ENCODE peak calls at places on chromosomes 7 and 10, in six cellular contexts. G is activated CD8-positive, alpha-beta memory T cell treated with anti-CD3 and anti-CD28 coated beads, Interleukin-2, amount 50 U/mL, for 48 hours; Z is NCI-H2029 treated with DMSO at 0.1 percent for 48 hours; H is LoVo; B is fibroblast of mammary gland; A is naive B cell. F is an unnamed sample.

GRCh38 chr7:41333506-41333905 is 369.4 kb downstream of the INHBA start:
- DNase-seq in H (no peak), B (peak), Z (no peak), A (no peak), G (no peak), F (peak)

GRCh38 chr10:122458693-122459092 is 2.7 kb upstream of the HTRA1 start:
- DNase-seq in H (no peak), B (no peak), Z (no peak), A (no peak), G (no peak), F (no peak)

GRCh38 chr7:123120286-123120685 is 79.5 kb downstream of the SLC13A1 start:
- DNase-seq in B (peak), H (no peak), A (no peak), G (no peak), Z (no peak), F (peak)

GRCh38 chr10:42955493-42955889 is 121.4 kb upstream of the RET start:
- DNase-seq in Z (no peak), H (no peak), A (no peak), B (no peak), G (peak), F (no peak)

GRCh38 chr10:46026106-46026505 is 4.3 kb downstream of the NCOA4 start:
- DNase-seq in G (no peak), A (no peak), H (no peak), B (no peak), Z (no peak), F (no peak)

GRCh38 chr7:75967573-75967997 is 26.8 kb downstream of the TMEM120A start:
- DNase-seq in A (no peak), H (no peak), B (peak), Z (peak), G (no peak), F (peak)

GRCh38 chr10:128571745-128572144 is 445.5 kb upstream of the MKI67 start:
- DNase-seq in H (no peak), B (no peak), A (no peak), Z (no peak), G (no peak), F (no peak)

GRCh38 chr10:45403151-45403550 is 29.1 kb downstream of the ALOX5 start:
- DNase-seq in Z (no peak), B (peak), H (no peak), A (no peak), G (no peak), F (no peak)

GRCh38 chr10:69439813-69440506 is 11.3 kb upstream of the TSPAN15 start:
- DNase-seq in B (peak), A (no peak), H (no peak), Z (peak), G (no peak), F (peak)

GRCh38 chr10:86651021-86651471 is 3.3 kb upstream of the OPN4 start:
- DNase-seq in H (no peak), G (no peak), A (no peak), B (no peak), Z (no peak), F (no peak)

GRCh38 chr10:68900427-68901105 is 549 bp upstream of the DDX50 start:
- DNase-seq in A (no peak), G (peak), H (no peak), Z (no peak), B (no peak), F (peak)

GRCh38 chr10:132179551-132180392 is 7.0 kb upstream of the DPYSL4 start:
- DNase-seq in Z (no peak), A (no peak), B (no peak), H (no peak), G (no peak), F (no peak)

GRCh38 chr10:73182568-73182967 is 14.6 kb downstream of the FAM149B1 start:
- DNase-seq in A (no peak), B (peak), H (peak), G (no peak), Z (no peak), F (peak)

GRCh38 chr7:36057375-36057774 is 95.7 kb upstream of the EEPD1 start:
- DNase-seq in A (no peak), G (no peak), Z (no peak), B (peak), H (no peak), F (no peak)

GRCh38 chr7:131803861-131804260 is 247.4 kb upstream of the PODXL start:
- DNase-seq in G (no peak), B (no peak), Z (no peak), H (no peak), A (no peak), F (no peak)

GRCh38 chr7:132489776-132490237 is 86.5 kb downstream of the PLXNA4 start:
- DNase-seq in B (no peak), G (no peak), Z (no peak), A (no peak), H (no peak), F (no peak)

GRCh38 chr7:30252885-30253795 is 31.3 kb upstream of the ZNRF2 start:
- DNase-seq in B (no peak), Z (peak), A (no peak), G (no peak), H (peak), F (no peak)

GRCh38 chr10:72124984-72125383 is 36.6 kb upstream of the SPOCK2 start:
- DNase-seq in B (peak), H (no peak), G (no peak), A (no peak), Z (no peak), F (peak)

GRCh38 chr10:17229016-17229716 is 1.1 kb downstream of the VIM start:
- DNase-seq in G (peak), Z (no peak), A (peak), H (peak), B (peak), F (peak)

GRCh38 chr7:99006739-99007424 is 128.6 kb downstream of the TRRAP start:
- DNase-seq in H (no peak), A (no peak), G (peak), B (no peak), Z (no peak), F (no peak)

GRCh38 chr10:34768261-34768971 is 46.7 kb downstream of the PARD3 start:
- DNase-seq in Z (no peak), B (peak), A (no peak), H (peak), G (no peak), F (no peak)

GRCh38 chr7:147803625-147804024 is 786.9 kb upstream of the C7orf33 start:
- DNase-seq in G (no peak), B (no peak), A (no peak), Z (no peak), H (no peak), F (no peak)

GRCh38 chr7:103934508-103934907 is 55.0 kb downstream of the RELN start:
- DNase-seq in Z (no peak), H (no peak), A (no peak), G (no peak), B (no peak), F (no peak)

GRCh38 chr7:119196183-119196582 is 971.7 kb downstream of the ANKRD7 start:
- DNase-seq in Z (no peak), G (no peak), B (no peak), H (no peak), A (no peak), F (no peak)

GRCh38 chr7:111159426-111159825 is 68.5 kb downstream of the LRRN3 start:
- DNase-seq in Z (no peak), B (peak), H (no peak), A (no peak), G (no peak), F (peak)

GRCh38 chr10:75803816-75804576 is 372.6 kb downstream of the LRMDA start:
- DNase-seq in H (no peak), Z (no peak), B (peak), G (no peak), A (no peak), F (no peak)